ENCODE peak calls at places on chromosomes 16 and 17, in nine cellular contexts. One of them, this sample, is unnamed.

GRCh38 chr16:85398050-85398451 is 215.1 kb upstream of the GSE1 start:
- DNase-seq in fibroblast of mammary gland: no peak
- DNase-seq in neural progenitor cell: no peak
- DNase-seq in thoracic aorta: no peak
- DNase-seq in adrenal gland: no peak
- DNase-seq in endothelial cell: no peak
- DNase-seq in mucosa of descending colon: peak
- DNase-seq in mesothelial cell of epicardium: peak
- DNase-seq in left ventricle myocardium inferior: peak
- DNase-seq in this sample: no peak

GRCh38 chr17:51650202-51650601 is 389.9 kb downstream of the UTP18 start:
- DNase-seq in mesothelial cell of epicardium: no peak
- DNase-seq in adrenal gland: no peak
- DNase-seq in thoracic aorta: no peak
- DNase-seq in endothelial cell: no peak
- DNase-seq in mucosa of descending colon: no peak
- DNase-seq in fibroblast of mammary gland: no peak
- DNase-seq in left ventricle myocardium inferior: no peak
- DNase-seq in neural progenitor cell: no peak
- DNase-seq in this sample: no peak

GRCh38 chr16:77898671-77899211 is 110.4 kb downstream of the VAT1L start:
- DNase-seq in neural progenitor cell: no peak
- DNase-seq in thoracic aorta: no peak
- DNase-seq in adrenal gland: peak
- DNase-seq in mesothelial cell of epicardium: no peak
- DNase-seq in left ventricle myocardium inferior: no peak
- DNase-seq in fibroblast of mammary gland: peak
- DNase-seq in endothelial cell: no peak
- DNase-seq in mucosa of descending colon: no peak
- DNase-seq in this sample: no peak

GRCh38 chr16:16867994-16868393 is 489.1 kb downstream of the NPIPA7 start:
- DNase-seq in thoracic aorta: no peak
- DNase-seq in endothelial cell: no peak
- DNase-seq in neural progenitor cell: peak
- DNase-seq in adrenal gland: no peak
- DNase-seq in mucosa of descending colon: no peak
- DNase-seq in mesothelial cell of epicardium: no peak
- DNase-seq in left ventricle myocardium inferior: no peak
- DNase-seq in fibroblast of mammary gland: no peak
- DNase-seq in this sample: no peak

GRCh38 chr17:74466111-74466784 is at the start of gene CD300A:
- DNase-seq in thoracic aorta: no peak
- DNase-seq in endothelial cell: no peak
- DNase-seq in mesothelial cell of epicardium: no peak
- DNase-seq in adrenal gland: peak
- DNase-seq in neural progenitor cell: no peak
- DNase-seq in fibroblast of mammary gland: no peak
- DNase-seq in mucosa of descending colon: peak
- DNase-seq in left ventricle myocardium inferior: peak
- DNase-seq in this sample: no peak

GRCh38 chr17:37276475-37276874 is 99.3 kb upstream of the C17orf78 start:
- DNase-seq in left ventricle myocardium inferior: no peak
- DNase-seq in mucosa of descending colon: no peak
- DNase-seq in endothelial cell: no peak
- DNase-seq in neural progenitor cell: no peak
- DNase-seq in mesothelial cell of epicardium: no peak
- DNase-seq in adrenal gland: no peak
- DNase-seq in fibroblast of mammary gland: no peak
- DNase-seq in thoracic aorta: no peak
- DNase-seq in this sample: no peak

GRCh38 chr16:48956620-48957019 is 325.0 kb downstream of the CBLN1 start:
- DNase-seq in left ventricle myocardium inferior: no peak
- DNase-seq in mucosa of descending colon: no peak
- DNase-seq in fibroblast of mammary gland: no peak
- DNase-seq in endothelial cell: no peak
- DNase-seq in thoracic aorta: no peak
- DNase-seq in adrenal gland: no peak
- DNase-seq in mesothelial cell of epicardium: no peak
- DNase-seq in neural progenitor cell: no peak
- DNase-seq in this sample: no peak

GRCh38 chr16:49701867-49702494 is 153.9 kb downstream of the ZNF423 start:
- DNase-seq in mesothelial cell of epicardium: peak
- DNase-seq in endothelial cell: no peak
- DNase-seq in neural progenitor cell: peak
- DNase-seq in thoracic aorta: no peak
- DNase-seq in adrenal gland: no peak
- DNase-seq in left ventricle myocardium inferior: peak
- DNase-seq in fibroblast of mammary gland: peak
- DNase-seq in mucosa of descending colon: peak
- DNase-seq in this sample: no peak

GRCh38 chr17:8153550-8153956 is 1.3 kb upstream of the PER1 start:
- DNase-seq in endothelial cell: no peak
- DNase-seq in left ventricle myocardium inferior: peak
- DNase-seq in neural progenitor cell: peak
- DNase-seq in fibroblast of mammary gland: peak
- DNase-seq in mucosa of descending colon: peak
- DNase-seq in mesothelial cell of epicardium: no peak
- DNase-seq in adrenal gland: peak
- DNase-seq in thoracic aorta: peak
- DNase-seq in this sample: no peak

GRCh38 chr16:5604770-5605169 is 507.2 kb upstream of the EEF2KMT start:
- DNase-seq in mucosa of descending colon: no peak
- DNase-seq in neural progenitor cell: peak
- DNase-seq in endothelial cell: peak
- DNase-seq in mesothelial cell of epicardium: no peak
- DNase-seq in thoracic aorta: no peak
- DNase-seq in left ventricle myocardium inferior: no peak
- DNase-seq in fibroblast of mammary gland: no peak
- DNase-seq in adrenal gland: no peak
- DNase-seq in this sample: peak

GRCh38 chr16:66130296-66130910 is 236.1 kb upstream of the CDH5 start:
- DNase-seq in mesothelial cell of epicardium: no peak
- DNase-seq in fibroblast of mammary gland: peak
- DNase-seq in mucosa of descending colon: no peak
- DNase-seq in adrenal gland: no peak
- DNase-seq in neural progenitor cell: no peak
- DNase-seq in left ventricle myocardium inferior: no peak
- DNase-seq in endothelial cell: no peak
- DNase-seq in thoracic aorta: no peak
- DNase-seq in this sample: no peak

GRCh38 chr16:17350212-17350611 is 120.5 kb downstream of the XYLT1 start:
- DNase-seq in neural progenitor cell: no peak
- DNase-seq in mesothelial cell of epicardium: no peak
- DNase-seq in fibroblast of mammary gland: peak
- DNase-seq in thoracic aorta: no peak
- DNase-seq in mucosa of descending colon: peak
- DNase-seq in adrenal gland: no peak
- DNase-seq in left ventricle myocardium inferior: no peak
- DNase-seq in endothelial cell: no peak
- DNase-seq in this sample: no peak

GRCh38 chr17:9208381-9208780 is 187.1 kb downstream of the NTN1 start:
- DNase-seq in adrenal gland: no peak
- DNase-seq in endothelial cell: no peak
- DNase-seq in left ventricle myocardium inferior: no peak
- DNase-seq in neural progenitor cell: no peak
- DNase-seq in thoracic aorta: no peak
- DNase-seq in fibroblast of mammary gland: no peak
- DNase-seq in mucosa of descending colon: no peak
- DNase-seq in mesothelial cell of epicardium: no peak
- DNase-seq in this sample: no peak

GRCh38 chr17:31550389-31551056 is 159.0 kb downstream of the RAB11FIP4 start:
- DNase-seq in neural progenitor cell: no peak
- DNase-seq in adrenal gland: peak
- DNase-seq in mesothelial cell of epicardium: no peak
- DNase-seq in endothelial cell: no peak
- DNase-seq in mucosa of descending colon: no peak
- DNase-seq in left ventricle myocardium inferior: no peak
- DNase-seq in thoracic aorta: no peak
- DNase-seq in fibroblast of mammary gland: peak
- DNase-seq in this sample: no peak

GRCh38 chr16:22314661-22315626 is 17.7 kb downstream of the POLR3E start:
- DNase-seq in mesothelial cell of epicardium: no peak
- DNase-seq in thoracic aorta: no peak
- DNase-seq in neural progenitor cell: peak
- DNase-seq in fibroblast of mammary gland: no peak
- DNase-seq in endothelial cell: no peak
- DNase-seq in mucosa of descending colon: no peak
- DNase-seq in left ventricle myocardium inferior: no peak
- DNase-seq in adrenal gland: no peak
- DNase-seq in this sample: no peak

GRCh38 chr16:68040506-68041288 is 17.6 kb downstream of the DUS2 start:
- DNase-seq in fibroblast of mammary gland: peak
- DNase-seq in thoracic aorta: peak
- DNase-seq in neural progenitor cell: peak
- DNase-seq in left ventricle myocardium inferior: peak
- DNase-seq in mucosa of descending colon: peak
- DNase-seq in adrenal gland: peak
- DNase-seq in mesothelial cell of epicardium: peak
- DNase-seq in endothelial cell: peak
- DNase-seq in this sample: peak

GRCh38 chr17:82384730-82385429 is 13.3 kb downstream of the UTS2R start:
- DNase-seq in left ventricle myocardium inferior: peak
- DNase-seq in neural progenitor cell: no peak
- DNase-seq in mesothelial cell of epicardium: no peak
- DNase-seq in adrenal gland: peak
- DNase-seq in endothelial cell: no peak
- DNase-seq in fibroblast of mammary gland: peak
- DNase-seq in thoracic aorta: peak
- DNase-seq in mucosa of descending colon: peak
- DNase-seq in this sample: no peak

GRCh38 chr17:6402258-6402657 is 32.7 kb downstream of the AIPL1 start:
- DNase-seq in neural progenitor cell: no peak
- DNase-seq in mucosa of descending colon: no peak
- DNase-seq in mesothelial cell of epicardium: no peak
- DNase-seq in thoracic aorta: no peak
- DNase-seq in left ventricle myocardium inferior: no peak
- DNase-seq in endothelial cell: no peak
- DNase-seq in adrenal gland: no peak
- DNase-seq in fibroblast of mammary gland: peak
- DNase-seq in this sample: no peak

GRCh38 chr17:17151962-17152361 is 54.2 kb downstream of the PLD6 start:
- DNase-seq in mucosa of descending colon: peak
- DNase-seq in adrenal gland: peak
- DNase-seq in neural progenitor cell: no peak
- DNase-seq in endothelial cell: no peak
- DNase-seq in mesothelial cell of epicardium: no peak
- DNase-seq in thoracic aorta: peak
- DNase-seq in left ventricle myocardium inferior: peak
- DNase-seq in fibroblast of mammary gland: peak
- DNase-seq in this sample: no peak

GRCh38 chr16:56994311-56994710 is 5.0 kb downstream of the NLRC5 start:
- DNase-seq in mucosa of descending colon: no peak
- DNase-seq in left ventricle myocardium inferior: no peak
- DNase-seq in fibroblast of mammary gland: no peak
- DNase-seq in neural progenitor cell: no peak
- DNase-seq in thoracic aorta: no peak
- DNase-seq in adrenal gland: peak
- DNase-seq in mesothelial cell of epicardium: no peak
- DNase-seq in endothelial cell: no peak
- DNase-seq in this sample: no peak

GRCh38 chr16:70412385-70412784 is 26.5 kb downstream of the ST3GAL2 start:
- DNase-seq in fibroblast of mammary gland: no peak
- DNase-seq in adrenal gland: no peak
- DNase-seq in neural progenitor cell: no peak
- DNase-seq in mucosa of descending colon: no peak
- DNase-seq in thoracic aorta: no peak
- DNase-seq in left ventricle myocardium inferior: no peak
- DNase-seq in mesothelial cell of epicardium: no peak
- DNase-seq in endothelial cell: no peak
- DNase-seq in this sample: no peak

GRCh38 chr17:7476474-7476873 is 3.0 kb downstream of the ZBTB4 start:
- DNase-seq in mesothelial cell of epicardium: no peak
- DNase-seq in endothelial cell: no peak
- DNase-seq in left ventricle myocardium inferior: no peak
- DNase-seq in thoracic aorta: no peak
- DNase-seq in fibroblast of mammary gland: peak
- DNase-seq in mucosa of descending colon: no peak
- DNase-seq in neural progenitor cell: no peak
- DNase-seq in adrenal gland: peak
- DNase-seq in this sample: no peak

GRCh38 chr16:1470543-1471251 is 4.1 kb downstream of the CLCN7 start:
- DNase-seq in mucosa of descending colon: peak
- DNase-seq in thoracic aorta: no peak
- DNase-seq in fibroblast of mammary gland: peak
- DNase-seq in adrenal gland: peak
- DNase-seq in mesothelial cell of epicardium: no peak
- DNase-seq in neural progenitor cell: no peak
- DNase-seq in left ventricle myocardium inferior: no peak
- DNase-seq in endothelial cell: no peak
- DNase-seq in this sample: no peak

GRCh38 chr17:49035470-49036269 is 38.5 kb downstream of the IGF2BP1 start:
- DNase-seq in adrenal gland: peak
- DNase-seq in mesothelial cell of epicardium: no peak
- DNase-seq in neural progenitor cell: peak
- DNase-seq in mucosa of descending colon: no peak
- DNase-seq in left ventricle myocardium inferior: peak
- DNase-seq in endothelial cell: peak
- DNase-seq in thoracic aorta: no peak
- DNase-seq in fibroblast of mammary gland: peak
- DNase-seq in this sample: peak
- TF ChIP-seq CTCF in adrenal gland: peak
- TF ChIP-seq CTCF in mesothelial cell of epicardium: peak
- TF ChIP-seq CTCF in neural progenitor cell: peak
- TF ChIP-seq CTCF in mucosa of descending colon: peak
- TF ChIP-seq CTCF in left ventricle myocardium inferior: peak
- TF ChIP-seq CTCF in endothelial cell: peak
- TF ChIP-seq CTCF in thoracic aorta: peak
- TF ChIP-seq CTCF in fibroblast of mammary gland: peak
- TF ChIP-seq CTCF in this sample: peak

GRCh38 chr16:58107228-58107627 is 22.0 kb downstream of the CFAP20 start:
- DNase-seq in fibroblast of mammary gland: no peak
- DNase-seq in endothelial cell: no peak
- DNase-seq in thoracic aorta: no peak
- DNase-seq in left ventricle myocardium inferior: no peak
- DNase-seq in adrenal gland: no peak
- DNase-seq in neural progenitor cell: no peak
- DNase-seq in mesothelial cell of epicardium: no peak
- DNase-seq in mucosa of descending colon: no peak
- DNase-seq in this sample: no peak
- TF ChIP-seq CTCF in fibroblast of mammary gland: no peak
- TF ChIP-seq CTCF in endothelial cell: no peak
- TF ChIP-seq CTCF in thoracic aorta: no peak
- TF ChIP-seq CTCF in left ventricle myocardium inferior: no peak
- TF ChIP-seq CTCF in adrenal gland: no peak
- TF ChIP-seq CTCF in neural progenitor cell: no peak
- TF ChIP-seq CTCF in mesothelial cell of epicardium: no peak
- TF ChIP-seq CTCF in mucosa of descending colon: no peak
- TF ChIP-seq CTCF in this sample: no peak

GRCh38 chr17:27747462-27748359 is 52.6 kb downstream of the NOS2 start:
- DNase-seq in mucosa of descending colon: no peak
- DNase-seq in left ventricle myocardium inferior: no peak
- DNase-seq in thoracic aorta: no peak
- DNase-seq in adrenal gland: no peak
- DNase-seq in fibroblast of mammary gland: no peak
- DNase-seq in mesothelial cell of epicardium: no peak
- DNase-seq in endothelial cell: no peak
- DNase-seq in neural progenitor cell: peak
- DNase-seq in this sample: no peak
- TF ChIP-seq CTCF in mucosa of descending colon: no peak
- TF ChIP-seq CTCF in left ventricle myocardium inferior: no peak
- TF ChIP-seq CTCF in thoracic aorta: no peak
- TF ChIP-seq CTCF in adrenal gland: peak
- TF ChIP-seq CTCF in fibroblast of mammary gland: peak
- TF ChIP-seq CTCF in mesothelial cell of epicardium: peak
- TF ChIP-seq CTCF in endothelial cell: peak
- TF ChIP-seq CTCF in neural progenitor cell: peak
- TF ChIP-seq CTCF in this sample: no peak

GRCh38 chr17:50620237-50620636 is 14.4 kb upstream of the ABCC3 start:
- DNase-seq in neural progenitor cell: no peak
- DNase-seq in adrenal gland: no peak
- DNase-seq in mesothelial cell of epicardium: no peak
- DNase-seq in endothelial cell: no peak
- DNase-seq in fibroblast of mammary gland: no peak
- DNase-seq in mucosa of descending colon: no peak
- DNase-seq in thoracic aorta: no peak
- DNase-seq in left ventricle myocardium inferior: no peak
- DNase-seq in this sample: no peak
- TF ChIP-seq CTCF in neural progenitor cell: no peak
- TF ChIP-seq CTCF in adrenal gland: no peak
- TF ChIP-seq CTCF in mesothelial cell of epicardium: no peak
- TF ChIP-seq CTCF in endothelial cell: no peak
- TF ChIP-seq CTCF in fibroblast of mammary gland: no peak
- TF ChIP-seq CTCF in mucosa of descending colon: no peak
- TF ChIP-seq CTCF in thoracic aorta: no peak
- TF ChIP-seq CTCF in left ventricle myocardium inferior: no peak
- TF ChIP-seq CTCF in this sample: no peak

This sample was measured in GM20000.